ENCODE peak calls at places on chromosome X, in nine cellular contexts. One of them, this sample, is unnamed.

GRCh38 chrX:13360146-13360545 is 40.3 kb upstream of the ATXN3L start:
- DNase-seq in lung: no peak
- DNase-seq in A549: no peak
- DNase-seq in heart left ventricle: peak
- DNase-seq in BJ: no peak
- DNase-seq in CD8-positive, alpha-beta T cell: no peak
- DNase-seq in kidney epithelial cell: no peak
- DNase-seq in colonic mucosa: no peak
- DNase-seq in left ventricle myocardium inferior: peak
- DNase-seq in this sample: no peak

GRCh38 chrX:53684415-53685192 is 1.9 kb downstream of the HUWE1 start:
- DNase-seq in colonic mucosa: no peak
- DNase-seq in A549: peak
- DNase-seq in BJ: no peak
- DNase-seq in kidney epithelial cell: no peak
- DNase-seq in heart left ventricle: no peak
- DNase-seq in lung: no peak
- DNase-seq in CD8-positive, alpha-beta T cell: no peak
- DNase-seq in left ventricle myocardium inferior: no peak
- DNase-seq in this sample: no peak

GRCh38 chrX:56026816-56027215 is 205.3 kb upstream of the KLF8 start:
- DNase-seq in lung: no peak
- DNase-seq in A549: no peak
- DNase-seq in colonic mucosa: no peak
- DNase-seq in BJ: no peak
- DNase-seq in heart left ventricle: no peak
- DNase-seq in left ventricle myocardium inferior: no peak
- DNase-seq in kidney epithelial cell: no peak
- DNase-seq in CD8-positive, alpha-beta T cell: no peak
- DNase-seq in this sample: no peak

GRCh38 chrX:115233497-115234219 is at the start of gene LRCH2:
- DNase-seq in heart left ventricle: peak
- DNase-seq in A549: no peak
- DNase-seq in BJ: no peak
- DNase-seq in lung: no peak
- DNase-seq in colonic mucosa: peak
- DNase-seq in left ventricle myocardium inferior: peak
- DNase-seq in kidney epithelial cell: no peak
- DNase-seq in CD8-positive, alpha-beta T cell: no peak
- DNase-seq in this sample: no peak

GRCh38 chrX:74449322-74449936 is 28.1 kb downstream of the SLC16A2 start:
- DNase-seq in CD8-positive, alpha-beta T cell: no peak
- DNase-seq in kidney epithelial cell: peak
- DNase-seq in BJ: no peak
- DNase-seq in colonic mucosa: no peak
- DNase-seq in heart left ventricle: no peak
- DNase-seq in A549: no peak
- DNase-seq in lung: no peak
- DNase-seq in left ventricle myocardium inferior: no peak
- DNase-seq in this sample: no peak

GRCh38 chrX:2401590-2402360 is 99.0 kb downstream of the DHRSX start:
- DNase-seq in left ventricle myocardium inferior: peak
- DNase-seq in heart left ventricle: peak
- DNase-seq in A549: no peak
- DNase-seq in kidney epithelial cell: peak
- DNase-seq in colonic mucosa: no peak
- DNase-seq in BJ: peak
- DNase-seq in CD8-positive, alpha-beta T cell: no peak
- DNase-seq in lung: no peak
- DNase-seq in this sample: no peak

GRCh38 chrX:131841496-131842410 is 181.3 kb upstream of the STK26 start:
- DNase-seq in heart left ventricle: peak
- DNase-seq in lung: peak
- DNase-seq in left ventricle myocardium inferior: no peak
- DNase-seq in kidney epithelial cell: peak
- DNase-seq in CD8-positive, alpha-beta T cell: no peak
- DNase-seq in colonic mucosa: no peak
- DNase-seq in A549: peak
- DNase-seq in BJ: no peak
- DNase-seq in this sample: no peak

GRCh38 chrX:77694491-77694890 is 91.5 kb downstream of the ATRX start:
- DNase-seq in left ventricle myocardium inferior: no peak
- DNase-seq in kidney epithelial cell: no peak
- DNase-seq in BJ: no peak
- DNase-seq in heart left ventricle: no peak
- DNase-seq in CD8-positive, alpha-beta T cell: no peak
- DNase-seq in A549: no peak
- DNase-seq in colonic mucosa: no peak
- DNase-seq in lung: no peak
- DNase-seq in this sample: no peak

GRCh38 chrX:55011294-55011693 is 11.1 kb downstream of the APEX2 start:
- DNase-seq in lung: no peak
- DNase-seq in BJ: no peak
- DNase-seq in heart left ventricle: no peak
- DNase-seq in kidney epithelial cell: no peak
- DNase-seq in CD8-positive, alpha-beta T cell: no peak
- DNase-seq in A549: no peak
- DNase-seq in left ventricle myocardium inferior: no peak
- DNase-seq in colonic mucosa: no peak
- DNase-seq in this sample: no peak

GRCh38 chrX:17519349-17519748 is 144.3 kb downstream of the NHS start:
- DNase-seq in lung: peak
- DNase-seq in colonic mucosa: peak
- DNase-seq in A549: no peak
- DNase-seq in heart left ventricle: peak
- DNase-seq in CD8-positive, alpha-beta T cell: no peak
- DNase-seq in kidney epithelial cell: no peak
- DNase-seq in left ventricle myocardium inferior: peak
- DNase-seq in BJ: no peak
- DNase-seq in this sample: no peak

GRCh38 chrX:53654378-53654777 is 32.1 kb downstream of the HUWE1 start:
- DNase-seq in heart left ventricle: no peak
- DNase-seq in CD8-positive, alpha-beta T cell: no peak
- DNase-seq in A549: no peak
- DNase-seq in BJ: no peak
- DNase-seq in colonic mucosa: no peak
- DNase-seq in left ventricle myocardium inferior: no peak
- DNase-seq in kidney epithelial cell: no peak
- DNase-seq in lung: no peak
- DNase-seq in this sample: no peak

GRCh38 chrX:153601511-153602110 is 2.7 kb upstream of the CCNQ start:
- DNase-seq in lung: no peak
- DNase-seq in kidney epithelial cell: no peak
- DNase-seq in CD8-positive, alpha-beta T cell: no peak
- DNase-seq in colonic mucosa: no peak
- DNase-seq in A549: no peak
- DNase-seq in heart left ventricle: no peak
- DNase-seq in BJ: no peak
- DNase-seq in left ventricle myocardium inferior: no peak
- DNase-seq in this sample: no peak

GRCh38 chrX:65596270-65596669 is 61.7 kb upstream of the LAS1L start:
- DNase-seq in BJ: no peak
- DNase-seq in A549: no peak
- DNase-seq in colonic mucosa: no peak
- DNase-seq in left ventricle myocardium inferior: no peak
- DNase-seq in kidney epithelial cell: no peak
- DNase-seq in lung: no peak
- DNase-seq in CD8-positive, alpha-beta T cell: no peak
- DNase-seq in heart left ventricle: no peak
- DNase-seq in this sample: peak

GRCh38 chrX:78104447-78105176 is 564 bp downstream of the PGK1 start:
- DNase-seq in heart left ventricle: peak
- DNase-seq in lung: peak
- DNase-seq in kidney epithelial cell: no peak
- DNase-seq in A549: peak
- DNase-seq in BJ: peak
- DNase-seq in colonic mucosa: peak
- DNase-seq in left ventricle myocardium inferior: peak
- DNase-seq in CD8-positive, alpha-beta T cell: peak
- DNase-seq in this sample: peak

GRCh38 chrX:112368371-112368770 is 285.8 kb upstream of the TRPC5 start:
- DNase-seq in kidney epithelial cell: no peak
- DNase-seq in left ventricle myocardium inferior: no peak
- DNase-seq in A549: no peak
- DNase-seq in lung: no peak
- DNase-seq in colonic mucosa: no peak
- DNase-seq in BJ: no peak
- DNase-seq in heart left ventricle: no peak
- DNase-seq in CD8-positive, alpha-beta T cell: no peak
- DNase-seq in this sample: no peak

GRCh38 chrX:50680990-50681389 is 133.0 kb downstream of the SHROOM4 start:
- DNase-seq in A549: no peak
- DNase-seq in left ventricle myocardium inferior: no peak
- DNase-seq in BJ: no peak
- DNase-seq in kidney epithelial cell: no peak
- DNase-seq in heart left ventricle: no peak
- DNase-seq in lung: no peak
- DNase-seq in CD8-positive, alpha-beta T cell: no peak
- DNase-seq in colonic mucosa: no peak
- DNase-seq in this sample: no peak

GRCh38 chrX:113512700-113513395 is 672.2 kb upstream of the AMOT start:
- DNase-seq in CD8-positive, alpha-beta T cell: no peak
- DNase-seq in BJ: no peak
- DNase-seq in lung: no peak
- DNase-seq in left ventricle myocardium inferior: no peak
- DNase-seq in kidney epithelial cell: peak
- DNase-seq in heart left ventricle: no peak
- DNase-seq in A549: no peak
- DNase-seq in colonic mucosa: no peak
- DNase-seq in this sample: no peak
- H3K4me3 ChIP-seq in CD8-positive, alpha-beta T cell: no peak
- H3K4me3 ChIP-seq in BJ: no peak
- H3K4me3 ChIP-seq in lung: no peak
- H3K4me3 ChIP-seq in left ventricle myocardium inferior: no peak
- H3K4me3 ChIP-seq in kidney epithelial cell: no peak
- H3K4me3 ChIP-seq in heart left ventricle: no peak
- H3K4me3 ChIP-seq in A549: no peak
- H3K4me3 ChIP-seq in colonic mucosa: no peak
- H3K4me3 ChIP-seq in this sample: no peak

GRCh38 chrX:3820170-3820569 is 106.7 kb upstream of the PRKX start:
- DNase-seq in BJ: peak
- DNase-seq in kidney epithelial cell: peak
- DNase-seq in CD8-positive, alpha-beta T cell: no peak
- DNase-seq in A549: no peak
- DNase-seq in lung: no peak
- DNase-seq in heart left ventricle: no peak
- DNase-seq in colonic mucosa: no peak
- DNase-seq in left ventricle myocardium inferior: no peak
- DNase-seq in this sample: no peak

GRCh38 chrX:3811331-3812311 is 98.2 kb upstream of the PRKX start:
- DNase-seq in colonic mucosa: no peak
- DNase-seq in kidney epithelial cell: no peak
- DNase-seq in lung: no peak
- DNase-seq in CD8-positive, alpha-beta T cell: no peak
- DNase-seq in BJ: no peak
- DNase-seq in heart left ventricle: no peak
- DNase-seq in left ventricle myocardium inferior: no peak
- DNase-seq in A549: peak
- DNase-seq in this sample: peak

GRCh38 chrX:3815896-3816664 is 102.6 kb upstream of the PRKX start:
- DNase-seq in lung: peak
- DNase-seq in heart left ventricle: peak
- DNase-seq in kidney epithelial cell: no peak
- DNase-seq in BJ: no peak
- DNase-seq in colonic mucosa: peak
- DNase-seq in left ventricle myocardium inferior: peak
- DNase-seq in CD8-positive, alpha-beta T cell: no peak
- DNase-seq in A549: peak
- DNase-seq in this sample: no peak
- TF ChIP-seq CTCF in lung: no peak
- TF ChIP-seq CTCF in heart left ventricle: no peak
- TF ChIP-seq CTCF in kidney epithelial cell: no peak
- TF ChIP-seq CTCF in BJ: no peak
- TF ChIP-seq CTCF in colonic mucosa: no peak
- TF ChIP-seq CTCF in left ventricle myocardium inferior: no peak
- TF ChIP-seq CTCF in CD8-positive, alpha-beta T cell: no peak
- TF ChIP-seq CTCF in A549: no peak
- TF ChIP-seq CTCF in this sample: no peak

GRCh38 chrX:103565197-103565596 is 20.1 kb upstream of the TCEAL4 start:
- DNase-seq in kidney epithelial cell: no peak
- DNase-seq in heart left ventricle: no peak
- DNase-seq in left ventricle myocardium inferior: no peak
- DNase-seq in BJ: no peak
- DNase-seq in colonic mucosa: no peak
- DNase-seq in lung: no peak
- DNase-seq in A549: no peak
- DNase-seq in CD8-positive, alpha-beta T cell: no peak
- DNase-seq in this sample: peak
- H3K4me3 ChIP-seq in kidney epithelial cell: no peak
- H3K4me3 ChIP-seq in heart left ventricle: no peak
- H3K4me3 ChIP-seq in left ventricle myocardium inferior: no peak
- H3K4me3 ChIP-seq in BJ: no peak
- H3K4me3 ChIP-seq in colonic mucosa: no peak
- H3K4me3 ChIP-seq in lung: no peak
- H3K4me3 ChIP-seq in A549: no peak
- H3K4me3 ChIP-seq in CD8-positive, alpha-beta T cell: no peak
- H3K4me3 ChIP-seq in this sample: no peak

GRCh38 chrX:15468036-15468435 is 25.1 kb downstream of the PIR start:
- DNase-seq in BJ: peak
- DNase-seq in heart left ventricle: no peak
- DNase-seq in lung: no peak
- DNase-seq in A549: no peak
- DNase-seq in CD8-positive, alpha-beta T cell: no peak
- DNase-seq in colonic mucosa: no peak
- DNase-seq in kidney epithelial cell: no peak
- DNase-seq in left ventricle myocardium inferior: no peak
- DNase-seq in this sample: no peak
- TF ChIP-seq CTCF in BJ: peak
- TF ChIP-seq CTCF in heart left ventricle: peak
- TF ChIP-seq CTCF in lung: peak
- TF ChIP-seq CTCF in A549: peak
- TF ChIP-seq CTCF in CD8-positive, alpha-beta T cell: no peak
- TF ChIP-seq CTCF in colonic mucosa: no peak
- TF ChIP-seq CTCF in kidney epithelial cell: peak
- TF ChIP-seq CTCF in left ventricle myocardium inferior: peak
- TF ChIP-seq CTCF in this sample: peak

DNA sequence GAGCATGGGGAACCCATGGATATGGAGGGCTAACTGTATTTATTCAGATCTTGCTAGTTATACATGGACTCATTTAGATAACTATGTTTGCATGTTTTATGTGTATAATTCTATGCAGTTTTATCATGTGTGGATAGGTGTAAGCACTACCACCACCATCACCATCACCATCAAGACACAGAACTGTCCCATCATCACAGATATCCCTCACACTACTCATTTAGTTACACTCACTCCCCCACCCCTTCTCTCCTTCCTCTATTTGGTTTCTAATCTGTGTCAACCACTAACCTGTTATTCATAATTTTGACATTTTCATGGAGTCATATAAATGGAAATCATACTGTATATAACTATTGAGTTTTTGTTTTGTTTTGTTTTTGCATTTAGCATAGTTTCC is 43.7 kb downstream of the STAG2 start:
- DNase-seq in CD8-positive, alpha-beta T cell: no peak
- DNase-seq in lung: no peak
- DNase-seq in left ventricle myocardium inferior: no peak
- DNase-seq in heart left ventricle: no peak
- DNase-seq in BJ: no peak
- DNase-seq in A549: no peak
- DNase-seq in kidney epithelial cell: no peak
- DNase-seq in colonic mucosa: no peak
- DNase-seq in this sample: no peak
- H3K4me3 ChIP-seq in CD8-positive, alpha-beta T cell: no peak
- H3K4me3 ChIP-seq in lung: no peak
- H3K4me3 ChIP-seq in left ventricle myocardium inferior: no peak
- H3K4me3 ChIP-seq in heart left ventricle: no peak
- H3K4me3 ChIP-seq in BJ: no peak
- H3K4me3 ChIP-seq in A549: no peak
- H3K4me3 ChIP-seq in kidney epithelial cell: no peak
- H3K4me3 ChIP-seq in colonic mucosa: no peak
- H3K4me3 ChIP-seq in this sample: no peak

This sample was measured in GM12864.